ENCODE peak calls at places on chromosomes 16 and 17, in four cellular contexts. J is prostate gland, M is spleen, F is suprapubic skin. R is an unnamed sample.
A peak's percentile ranks its signal among the peaks of the same experiment; 100 is the strongest.

GRCh38 chr16:72963921-72964320 is 84.0 kb downstream of the ZFHX3 start:
- DNase-seq in F (no peak), J (no peak), M (no peak), R (no peak)

GRCh38 chr17:41544497-41544896 is 16.4 kb upstream of the KRT19 start:
- DNase-seq in J (no peak), M (no peak), F (no peak), R (no peak)

GRCh38 chr17:67244621-67245072 is 349 bp downstream of the HELZ start:
- DNase-seq in J (peak; percentile 7), F (no peak), M (peak; percentile 88), R (no peak)

GRCh38 chr17:16923097-16923903 is 48.6 kb downstream of the TNFRSF13B start:
- DNase-seq in M (peak; percentile 65), F (no peak), J (no peak), R (no peak)

GRCh38 chr17:1188812-1189211 is 9.0 kb upstream of the ABR start:
- DNase-seq in M (no peak), F (peak; percentile 96), J (peak; percentile 87), R (no peak)

GRCh38 chr17:49870298-49870697 is 22.4 kb upstream of the TAC4 start:
- DNase-seq in M (no peak), F (no peak), J (no peak), R (no peak)

GRCh38 chr17:49003557-49004511 is 6.6 kb downstream of the IGF2BP1 start:
- DNase-seq in M (no peak), F (no peak), J (no peak), R (peak; percentile 42)

GRCh38 chr16:68529931-68530667 is 9.0 kb upstream of the ZFP90 start:
- DNase-seq in M (peak; percentile 95), F (peak; percentile 93), J (peak; percentile 90), R (no peak)

GRCh38 chr16:70676571-70677498 is 9.0 kb downstream of the MTSS2 start:
- DNase-seq in M (peak; percentile 69), F (no peak), J (no peak), R (no peak)

GRCh38 chr17:79146562-79146961 is 71.9 kb downstream of the ENGASE start:
- DNase-seq in M (no peak), J (no peak), F (no peak), R (no peak)

GRCh38 chr17:50584116-50584515 is 23.6 kb downstream of the CACNA1G start:
- DNase-seq in F (no peak), J (no peak), M (no peak), R (no peak)

GRCh38 chr16:73057369-73058210 is 9.7 kb upstream of the ZFHX3 start:
- DNase-seq in F (no peak), M (peak; percentile 84), J (no peak), R (no peak)

GRCh38 chr17:53949473-53950090 is 126.9 kb downstream of the KIF2B start:
- DNase-seq in F (no peak), J (no peak), M (no peak), R (no peak)

GRCh38 chr17:27540300-27541105 is 84.3 kb downstream of the KSR1 start:
- DNase-seq in F (peak; percentile 94), M (peak; percentile 84), J (peak; percentile 72), R (peak; percentile 96)

GRCh38 chr17:82737981-82738877 is 2.8 kb downstream of the FN3K start:
- DNase-seq in F (no peak), M (no peak), J (no peak), R (no peak)

GRCh38 chr17:18981385-18981641 is 23.3 kb downstream of the FAM83G start:
- DNase-seq in J (no peak), F (no peak), M (no peak), R (no peak)

GRCh38 chr16:57653936-57654335 is 14.2 kb upstream of the ADGRG3 start:
- DNase-seq in F (no peak), M (peak; percentile 88), J (no peak), R (no peak)

GRCh38 chr16:78522327-78522726 is 422.9 kb downstream of the WWOX start:
- DNase-seq in J (peak; percentile 14), M (no peak), F (no peak), R (no peak)

GRCh38 chr16:686459-687260 is 2.5 kb upstream of the JMJD8 start:
- DNase-seq in M (no peak), F (no peak), J (no peak), R (no peak)
- H3K4me1 ChIP-seq in M (peaks cover 83% of the 10 kb centered on the region), F (peaks cover 70% of the 10 kb centered on the region), J (peaks cover 23% of the 10 kb centered on the region), R (peaks cover 63% of the 10 kb centered on the region)

DNA sequence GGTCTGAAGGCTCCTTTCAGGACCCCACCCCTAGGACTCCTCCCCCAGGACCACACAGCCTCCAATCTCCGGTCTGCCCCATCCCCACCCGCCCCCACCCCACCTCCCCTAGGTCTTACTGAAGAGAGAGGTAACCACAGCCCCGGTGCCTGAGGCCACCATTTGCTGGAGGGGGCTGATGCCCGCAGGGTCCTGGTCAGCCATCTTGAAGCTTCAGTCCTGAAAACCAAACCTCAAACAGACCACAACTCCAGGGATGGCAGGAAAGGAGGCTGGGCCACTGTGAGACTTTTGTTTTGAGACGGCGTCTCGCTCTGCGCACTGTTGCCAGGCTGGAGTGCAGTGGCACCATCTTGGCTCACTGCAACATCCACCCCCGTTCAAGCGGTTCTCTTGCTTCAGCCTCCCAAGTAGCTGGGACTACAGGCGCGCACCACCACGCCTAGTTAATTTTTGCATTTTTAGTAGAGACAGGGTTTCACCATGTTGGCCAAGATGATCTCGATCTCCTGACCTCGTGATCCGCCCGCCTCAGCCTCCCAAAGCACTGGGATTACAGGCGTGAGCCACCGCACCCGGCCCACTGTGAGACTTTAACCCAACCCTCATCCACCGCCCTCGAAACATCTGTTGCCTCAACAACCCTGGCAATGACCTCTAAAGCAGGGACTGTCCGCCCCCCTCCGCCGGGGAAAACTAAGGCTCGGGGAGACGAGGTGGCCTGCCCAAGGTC is 1.1 kb downstream of the SLC25A39 start:
- DNase-seq in M (no peak), F (no peak), J (no peak), R (no peak)
- TF ChIP-seq POLR2A in M (no peak), F (no peak), J (no peak), R (no peak)

GRCh38 chr16:29290631-29291247 is 115.8 kb downstream of the NPIPB11 start:
- DNase-seq in J (peak; percentile 93), F (peak; percentile 98), M (peak; percentile 91), R (no peak)
- H3K4me3 ChIP-seq in J (no peak overlapping the region), F (peak overlapping the region; percentile 39), M (no peak overlapping the region), R (peak overlapping the region; percentile 28)

GRCh38 chr16:88318091-88318494 is 64.7 kb upstream of the ZNF469 start:
- DNase-seq in M (no peak), J (no peak), F (no peak), R (no peak)
- H3K4me1 ChIP-seq in M (peaks cover 40% of the 10 kb centered on the region), J (no peaks in the 10 kb centered on the region), F (peaks cover 24% of the 10 kb centered on the region), R (peaks cover 29% of the 10 kb centered on the region)

R was measured in vagina.